ENCODE peak calls at places on chromosome X, in four cellular contexts. One of them, this sample, is unnamed.

GRCh38 chrX:132119821-132120220 is 8.0 kb downstream of the FRMD7 start:
- DNase-seq in SK-N-SH: no peak
- DNase-seq in K562: no peak
- DNase-seq in HepG2: no peak
- DNase-seq in this sample: no peak

GRCh38 chrX:72245461-72246089 is 6.7 kb upstream of the ERCC6L start:
- DNase-seq in SK-N-SH: peak
- DNase-seq in K562: peak
- DNase-seq in HepG2: peak
- DNase-seq in this sample: peak

GRCh38 chrX:12988797-12989196 is 13.9 kb downstream of the TMSB4X start:
- DNase-seq in K562: peak
- DNase-seq in SK-N-SH: no peak
- DNase-seq in HepG2: peak
- DNase-seq in this sample: no peak

GRCh38 chrX:43661521-43662240 is 5.6 kb downstream of the MAOA start:
- DNase-seq in SK-N-SH: no peak
- DNase-seq in HepG2: no peak
- DNase-seq in K562: no peak
- DNase-seq in this sample: no peak

GRCh38 chrX:129145382-129145781 is 377.9 kb downstream of the SMARCA1 start:
- DNase-seq in HepG2: no peak
- DNase-seq in K562: no peak
- DNase-seq in SK-N-SH: no peak
- DNase-seq in this sample: no peak

GRCh38 chrX:64894454-64895038 is 81.7 kb downstream of the ZC4H2 start:
- DNase-seq in K562: peak
- DNase-seq in HepG2: peak
- DNase-seq in SK-N-SH: peak
- DNase-seq in this sample: peak

GRCh38 chrX:134013092-134013497 is 27.7 kb upstream of the GPC3 start:
- DNase-seq in SK-N-SH: no peak
- DNase-seq in K562: no peak
- DNase-seq in HepG2: no peak
- DNase-seq in this sample: no peak

GRCh38 chrX:149568701-149569296 is 18.5 kb downstream of the MAGEA9B start:
- DNase-seq in SK-N-SH: no peak
- DNase-seq in K562: no peak
- DNase-seq in HepG2: no peak
- DNase-seq in this sample: no peak

GRCh38 chrX:2401201-2401589 is 99.6 kb downstream of the DHRSX start:
- DNase-seq in HepG2: no peak
- DNase-seq in K562: no peak
- DNase-seq in SK-N-SH: no peak
- DNase-seq in this sample: no peak

GRCh38 chrX:24020280-24020876 is 6.6 kb downstream of the KLHL15 start:
- DNase-seq in SK-N-SH: no peak
- DNase-seq in K562: no peak
- DNase-seq in HepG2: no peak
- DNase-seq in this sample: no peak

GRCh38 chrX:136126892-136127406 is 20.4 kb upstream of the FHL1 start:
- DNase-seq in HepG2: no peak
- DNase-seq in K562: no peak
- DNase-seq in SK-N-SH: peak
- DNase-seq in this sample: no peak

GRCh38 chrX:64204701-64205440 is 637 bp downstream of the AMER1 start:
- DNase-seq in HepG2: peak
- DNase-seq in K562: peak
- DNase-seq in SK-N-SH: peak
- DNase-seq in this sample: peak

GRCh38 chrX:22674947-22675346 is 324.8 kb upstream of the DDX53 start:
- DNase-seq in HepG2: no peak
- DNase-seq in K562: no peak
- DNase-seq in SK-N-SH: no peak
- DNase-seq in this sample: no peak

GRCh38 chrX:109952985-109953905 is 49.7 kb upstream of the TMEM164 start:
- DNase-seq in K562: no peak
- DNase-seq in SK-N-SH: no peak
- DNase-seq in HepG2: no peak
- DNase-seq in this sample: no peak

GRCh38 chrX:152637649-152638442 is at the start of gene GABRQ:
- DNase-seq in SK-N-SH: peak
- DNase-seq in K562: peak
- DNase-seq in HepG2: no peak
- DNase-seq in this sample: peak

GRCh38 chrX:101417981-101418841 is 10.2 kb downstream of the HNRNPH2 start:
- DNase-seq in SK-N-SH: peak
- DNase-seq in K562: no peak
- DNase-seq in HepG2: no peak
- DNase-seq in this sample: peak

GRCh38 chrX:31070057-31070468 is 1.8 kb downstream of the FTHL17 start:
- DNase-seq in SK-N-SH: no peak
- DNase-seq in HepG2: no peak
- DNase-seq in K562: no peak
- DNase-seq in this sample: no peak

GRCh38 chrX:21989415-21989814 is 42.7 kb upstream of the PHEX start:
- DNase-seq in HepG2: no peak
- DNase-seq in SK-N-SH: no peak
- DNase-seq in K562: no peak
- DNase-seq in this sample: no peak

GRCh38 chrX:125101971-125102750 is 217.5 kb upstream of the TEX13C start:
- DNase-seq in SK-N-SH: no peak
- DNase-seq in K562: no peak
- DNase-seq in HepG2: no peak
- DNase-seq in this sample: no peak

GRCh38 chrX:31228909-31229308 is 157.1 kb upstream of the FTHL17 start:
- DNase-seq in SK-N-SH: no peak
- DNase-seq in K562: no peak
- DNase-seq in HepG2: no peak
- DNase-seq in this sample: no peak

GRCh38 chrX:111006119-111006518 is 89.9 kb upstream of the PAK3 start:
- DNase-seq in K562: no peak
- DNase-seq in SK-N-SH: no peak
- DNase-seq in HepG2: no peak
- DNase-seq in this sample: no peak

GRCh38 chrX:153580700-153581386 is 18.1 kb downstream of the CCNQ start:
- DNase-seq in SK-N-SH: no peak
- DNase-seq in HepG2: peak
- DNase-seq in K562: peak
- DNase-seq in this sample: peak

GRCh38 chrX:139194571-139195280 is 335.8 kb upstream of the F9 start:
- DNase-seq in SK-N-SH: no peak
- DNase-seq in HepG2: no peak
- DNase-seq in K562: peak
- DNase-seq in this sample: peak

DNA sequence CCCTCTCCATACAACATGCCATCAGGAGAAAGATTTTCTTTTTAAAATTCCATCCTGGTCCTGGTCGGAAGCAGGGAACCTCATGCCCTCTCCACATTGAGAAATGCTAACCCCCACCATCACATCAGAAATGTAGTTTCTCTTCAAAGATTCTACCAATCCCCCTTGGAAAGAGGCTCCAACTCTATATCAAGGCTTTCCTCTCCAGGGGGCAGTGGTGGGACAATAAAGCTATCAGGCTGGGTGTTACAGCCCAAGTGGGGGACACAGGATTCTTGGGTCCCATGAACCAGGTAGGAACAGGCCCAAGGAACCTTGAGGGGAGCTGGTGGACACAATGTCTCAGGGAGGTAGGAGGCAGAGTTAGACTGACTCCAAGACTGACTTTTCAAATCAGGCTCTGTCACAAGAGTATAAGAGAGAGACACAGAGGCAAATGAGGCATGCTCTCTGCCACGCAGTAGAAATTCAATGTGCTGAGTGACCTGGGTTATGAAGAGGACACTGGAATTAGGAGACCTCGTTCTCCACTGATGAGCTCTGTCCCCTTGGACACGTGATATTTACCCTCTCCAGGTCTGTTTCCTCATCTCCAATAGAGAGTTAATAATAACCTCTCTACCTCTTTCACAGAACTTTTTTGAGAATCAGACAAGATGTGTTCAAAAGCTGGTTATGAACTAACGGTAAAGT is 4.5 kb downstream of the GJB1 start:
- DNase-seq in HepG2: peak
- DNase-seq in K562: no peak
- DNase-seq in SK-N-SH: no peak
- DNase-seq in this sample: no peak
- TF ChIP-seq FOXJ3 in HepG2: no peak
- TF ChIP-seq FOXJ3 in K562: no peak
- TF ChIP-seq FOXJ3 in SK-N-SH: no peak
- TF ChIP-seq FOXJ3 in this sample: no peak

GRCh38 chrX:10173331-10173900 is 16.6 kb downstream of the CLCN4 start:
- DNase-seq in K562: peak
- DNase-seq in SK-N-SH: no peak
- DNase-seq in HepG2: no peak
- DNase-seq in this sample: peak
- TF ChIP-seq FOXJ3 in K562: no peak
- TF ChIP-seq FOXJ3 in SK-N-SH: no peak
- TF ChIP-seq FOXJ3 in HepG2: no peak
- TF ChIP-seq FOXJ3 in this sample: no peak

GRCh38 chrX:39324233-39324632 is 523.0 kb downstream of the MID1IP1 start:
- DNase-seq in SK-N-SH: peak
- DNase-seq in K562: no peak
- DNase-seq in HepG2: no peak
- DNase-seq in this sample: no peak

GRCh38 chrX:39331062-39331704 is 529.9 kb downstream of the MID1IP1 start:
- DNase-seq in K562: no peak
- DNase-seq in SK-N-SH: no peak
- DNase-seq in HepG2: no peak
- DNase-seq in this sample: no peak

GRCh38 chrX:39328661-39329060 is 527.4 kb downstream of the MID1IP1 start:
- DNase-seq in K562: no peak
- DNase-seq in SK-N-SH: no peak
- DNase-seq in HepG2: no peak
- DNase-seq in this sample: no peak

GRCh38 chrX:39327705-39328104 is 526.4 kb downstream of the MID1IP1 start:
- DNase-seq in K562: no peak
- DNase-seq in HepG2: no peak
- DNase-seq in SK-N-SH: no peak
- DNase-seq in this sample: no peak

DNA sequence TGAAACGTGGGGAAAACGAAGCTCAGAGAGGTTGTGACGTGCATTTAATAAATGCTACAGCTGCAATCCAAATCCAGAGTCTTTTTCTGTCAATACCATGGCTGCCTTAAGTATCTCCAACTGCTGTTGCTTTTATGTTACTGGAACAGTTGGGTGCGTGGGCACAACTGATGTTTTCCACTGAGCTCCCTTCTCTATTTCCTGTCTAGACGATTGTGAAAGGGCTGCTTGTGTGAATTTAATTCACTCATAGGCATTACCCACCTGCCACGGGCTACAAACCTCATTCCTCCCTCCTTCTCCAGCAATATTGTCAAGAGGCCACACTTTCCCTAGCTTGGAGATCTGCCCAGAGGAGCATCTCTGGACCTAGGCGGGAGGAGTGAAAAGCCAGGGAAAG is 526.0 kb downstream of the MID1IP1 start:
- DNase-seq in SK-N-SH: no peak
- DNase-seq in HepG2: no peak
- DNase-seq in K562: no peak
- DNase-seq in this sample: no peak
- TF ChIP-seq FOXJ3 in SK-N-SH: no peak
- TF ChIP-seq FOXJ3 in HepG2: no peak
- TF ChIP-seq FOXJ3 in K562: no peak
- TF ChIP-seq FOXJ3 in this sample: no peak

GRCh38 chrX:119008122-119008744 is 33.8 kb downstream of the LONRF3 start:
- DNase-seq in HepG2: peak
- DNase-seq in SK-N-SH: peak
- DNase-seq in K562: peak
- DNase-seq in this sample: peak
- TF ChIP-seq FOXJ3 in HepG2: no peak
- TF ChIP-seq FOXJ3 in SK-N-SH: no peak
- TF ChIP-seq FOXJ3 in K562: no peak
- TF ChIP-seq FOXJ3 in this sample: no peak

DNA sequence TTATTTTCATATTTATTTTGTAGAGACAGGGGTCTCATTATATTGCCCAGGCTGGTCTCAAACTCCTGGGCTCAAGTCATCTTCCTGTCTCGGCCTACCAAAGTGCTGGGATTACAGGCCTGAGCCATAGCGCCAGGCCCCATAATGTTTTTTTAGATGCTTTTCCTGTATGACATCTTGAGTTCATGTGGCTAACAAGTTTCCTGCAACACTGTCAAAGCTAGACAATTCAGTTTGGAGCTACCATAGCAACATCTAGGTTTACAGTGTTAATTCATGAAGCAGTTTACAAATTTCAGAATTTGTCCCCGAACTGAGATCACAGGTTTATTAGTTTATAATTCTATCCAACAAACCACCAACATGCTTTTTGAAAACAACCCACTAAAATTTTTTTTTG is 6.4 kb upstream of the IL13RA2 start:
- DNase-seq in SK-N-SH: no peak
- DNase-seq in HepG2: no peak
- DNase-seq in K562: no peak
- DNase-seq in this sample: no peak
- TF ChIP-seq FOXJ3 in SK-N-SH: no peak
- TF ChIP-seq FOXJ3 in HepG2: no peak
- TF ChIP-seq FOXJ3 in K562: no peak
- TF ChIP-seq FOXJ3 in this sample: no peak

GRCh38 chrX:77276742-77277141 is 170.4 kb upstream of the FGF16 start:
- DNase-seq in K562: no peak
- DNase-seq in SK-N-SH: no peak
- DNase-seq in HepG2: no peak
- DNase-seq in this sample: no peak
- TF ChIP-seq FOXJ3 in K562: no peak
- TF ChIP-seq FOXJ3 in SK-N-SH: no peak
- TF ChIP-seq FOXJ3 in HepG2: no peak
- TF ChIP-seq FOXJ3 in this sample: no peak

GRCh38 chrX:46258356-46258755 is 286.9 kb downstream of the ZNF674 start:
- DNase-seq in SK-N-SH: no peak
- DNase-seq in K562: no peak
- DNase-seq in HepG2: no peak
- DNase-seq in this sample: no peak

GRCh38 chrX:46255066-46255465 is 290.2 kb downstream of the ZNF674 start:
- DNase-seq in HepG2: no peak
- DNase-seq in K562: no peak
- DNase-seq in SK-N-SH: no peak
- DNase-seq in this sample: no peak

GRCh38 chrX:46254623-46255022 is 290.6 kb downstream of the ZNF674 start:
- DNase-seq in HepG2: no peak
- DNase-seq in SK-N-SH: no peak
- DNase-seq in K562: no peak
- DNase-seq in this sample: no peak

GRCh38 chrX:46256875-46257274 is 288.3 kb downstream of the ZNF674 start:
- DNase-seq in HepG2: no peak
- DNase-seq in K562: no peak
- DNase-seq in SK-N-SH: no peak
- DNase-seq in this sample: no peak

GRCh38 chrX:46257451-46257879 is 287.8 kb downstream of the ZNF674 start:
- DNase-seq in K562: no peak
- DNase-seq in SK-N-SH: no peak
- DNase-seq in HepG2: no peak
- DNase-seq in this sample: no peak
- TF ChIP-seq FOXJ3 in K562: no peak
- TF ChIP-seq FOXJ3 in SK-N-SH: no peak
- TF ChIP-seq FOXJ3 in HepG2: no peak
- TF ChIP-seq FOXJ3 in this sample: no peak